ENCODE peak calls at places on chromosomes 3 and 15, in five cellular contexts. One of them, this sample, is unnamed.

GRCh38 chr3:151379083-151379734 is 5.3 kb downstream of the P2RY12 start:
- DNase-seq in cardiac muscle cell: peak; percentile 46
- DNase-seq in IMR-90: no peak
- DNase-seq in aorta: no peak
- DNase-seq in H7: no peak
- DNase-seq in this sample: peak; percentile 23

GRCh38 chr3:172038823-172039222 is 555 bp upstream of the FNDC3B start:
- DNase-seq in aorta: no peak
- DNase-seq in IMR-90: peak; percentile 49
- DNase-seq in H7: no peak
- DNase-seq in cardiac muscle cell: no peak
- DNase-seq in this sample: peak; percentile 76

GRCh38 chr3:171535133-171535532 is 74.9 kb upstream of the TNIK start:
- DNase-seq in cardiac muscle cell: no peak
- DNase-seq in IMR-90: no peak
- DNase-seq in aorta: no peak
- DNase-seq in H7: no peak
- DNase-seq in this sample: no peak

GRCh38 chr3:138271189-138271794 is 58.4 kb downstream of the NME9 start:
- DNase-seq in cardiac muscle cell: no peak
- DNase-seq in IMR-90: no peak
- DNase-seq in aorta: no peak
- DNase-seq in H7: no peak
- DNase-seq in this sample: no peak

GRCh38 chr15:31434418-31435255 is 108.0 kb downstream of the KLF13 start:
- DNase-seq in cardiac muscle cell: no peak
- DNase-seq in aorta: peak; percentile 77
- DNase-seq in H7: no peak
- DNase-seq in IMR-90: peak; percentile 93
- DNase-seq in this sample: peak; percentile 63

GRCh38 chr3:23611737-23612295 is 193.9 kb upstream of the UBE2E1 start:
- DNase-seq in aorta: peak; percentile 89
- DNase-seq in cardiac muscle cell: peak; percentile 81
- DNase-seq in H7: no peak
- DNase-seq in IMR-90: peak; percentile 80
- DNase-seq in this sample: peak; percentile 55

GRCh38 chr15:69591905-69592508 is 139.4 kb downstream of the RPLP1 start:
- DNase-seq in aorta: no peak
- DNase-seq in IMR-90: no peak
- DNase-seq in cardiac muscle cell: no peak
- DNase-seq in H7: no peak
- DNase-seq in this sample: no peak

GRCh38 chr15:77838061-77838460 is 205.3 kb upstream of the LINGO1 start:
- DNase-seq in IMR-90: no peak
- DNase-seq in H7: no peak
- DNase-seq in cardiac muscle cell: no peak
- DNase-seq in aorta: peak; percentile 71
- DNase-seq in this sample: no peak

GRCh38 chr15:82305621-82306048 is 43.0 kb downstream of the SAXO2 start:
- DNase-seq in IMR-90: no peak
- DNase-seq in H7: no peak
- DNase-seq in cardiac muscle cell: no peak
- DNase-seq in aorta: peak; percentile 66
- DNase-seq in this sample: no peak

GRCh38 chr3:192417012-192417411 is 310.3 kb downstream of the FGF12 start:
- DNase-seq in aorta: no peak
- DNase-seq in cardiac muscle cell: no peak
- DNase-seq in H7: no peak
- DNase-seq in IMR-90: no peak
- DNase-seq in this sample: no peak

GRCh38 chr3:192409203-192409837 is 318.0 kb downstream of the FGF12 start:
- DNase-seq in IMR-90: no peak
- DNase-seq in cardiac muscle cell: peak; percentile 52
- DNase-seq in H7: peak; percentile 80
- DNase-seq in aorta: peak; percentile 77
- DNase-seq in this sample: no peak

GRCh38 chr3:192409838-192410683 is 317.3 kb downstream of the FGF12 start:
- DNase-seq in H7: peak; percentile 57
- DNase-seq in IMR-90: no peak
- DNase-seq in aorta: peak; percentile 77
- DNase-seq in cardiac muscle cell: peak; percentile 38
- DNase-seq in this sample: no peak

GRCh38 chr3:192410684-192410960 is 316.7 kb downstream of the FGF12 start:
- DNase-seq in H7: no peak
- DNase-seq in aorta: no peak
- DNase-seq in IMR-90: no peak
- DNase-seq in cardiac muscle cell: no peak
- DNase-seq in this sample: no peak

DNA sequence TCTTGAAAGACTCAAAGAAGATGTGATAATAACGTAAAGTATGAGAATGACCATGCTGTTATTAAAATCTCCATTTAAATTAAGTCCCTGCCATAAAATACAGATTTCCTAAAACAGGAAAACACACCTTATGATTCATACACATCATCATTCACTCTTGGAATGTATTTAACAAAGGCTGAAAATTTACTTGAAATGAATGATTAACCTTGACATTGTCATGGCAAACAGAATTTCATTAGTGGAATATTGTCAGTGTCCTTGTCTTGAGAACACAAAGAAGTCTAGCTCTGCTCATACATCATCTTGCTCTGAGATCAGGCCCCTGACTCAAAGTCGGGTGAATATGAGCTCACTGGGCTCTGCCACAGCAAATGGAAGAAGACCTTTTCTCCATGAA is 313.9 kb downstream of the FGF12 start:
- DNase-seq in cardiac muscle cell: no peak
- DNase-seq in H7: no peak
- DNase-seq in IMR-90: no peak
- DNase-seq in aorta: no peak
- DNase-seq in this sample: no peak
- H3K4me3 ChIP-seq in cardiac muscle cell: no peak overlapping the region
- H3K4me3 ChIP-seq in H7: no peak overlapping the region
- H3K4me3 ChIP-seq in IMR-90: no peak overlapping the region
- H3K4me3 ChIP-seq in aorta: no peak overlapping the region
- H3K4me3 ChIP-seq in this sample: no peak overlapping the region

DNA sequence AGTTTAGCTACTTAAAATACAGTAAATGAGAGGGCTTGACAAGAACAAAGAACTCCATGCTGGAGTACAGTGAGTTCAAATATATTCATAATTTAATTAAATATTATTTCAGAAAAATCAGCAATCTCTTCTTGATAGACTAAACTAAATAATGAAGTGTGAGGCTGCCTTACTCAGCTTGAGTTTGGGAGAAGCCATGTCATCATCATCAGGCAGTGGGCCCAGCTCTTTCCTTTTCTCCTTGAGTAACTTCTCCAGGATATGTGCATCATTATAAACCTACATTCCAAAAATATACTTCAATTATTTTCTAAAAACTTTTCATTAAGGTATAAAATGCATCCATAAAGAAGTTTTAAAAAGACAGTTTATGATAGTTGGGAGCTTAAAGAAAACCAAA is 70.5 kb downstream of the PBRM1 start:
- DNase-seq in aorta: no peak
- DNase-seq in H7: no peak
- DNase-seq in IMR-90: peak; percentile 63
- DNase-seq in cardiac muscle cell: no peak
- DNase-seq in this sample: no peak
- H3K36me3 ChIP-seq in aorta: peaks cover 5% of the 10 kb centered on the region
- H3K36me3 ChIP-seq in H7: peaks cover 5% of the 10 kb centered on the region
- H3K36me3 ChIP-seq in IMR-90: peaks cover 29% of the 10 kb centered on the region
- H3K36me3 ChIP-seq in cardiac muscle cell: peaks cover 42% of the 10 kb centered on the region
- H3K36me3 ChIP-seq in this sample: peaks cover 93% of the 10 kb centered on the region

GRCh38 chr3:189122526-189123205 is 49.1 kb upstream of the TPRG1 start:
- DNase-seq in IMR-90: no peak
- DNase-seq in aorta: no peak
- DNase-seq in H7: no peak
- DNase-seq in cardiac muscle cell: no peak
- DNase-seq in this sample: no peak
- H3K4me3 ChIP-seq in IMR-90: no peak overlapping the region
- H3K4me3 ChIP-seq in aorta: no peak overlapping the region
- H3K4me3 ChIP-seq in H7: no peak overlapping the region
- H3K4me3 ChIP-seq in cardiac muscle cell: no peak overlapping the region
- H3K4me3 ChIP-seq in this sample: peak overlapping the region; percentile 75

GRCh38 chr3:11201246-11202024 is 47.1 kb downstream of the HRH1 start:
- DNase-seq in cardiac muscle cell: no peak
- DNase-seq in H7: no peak
- DNase-seq in IMR-90: no peak
- DNase-seq in aorta: peak; percentile 78
- DNase-seq in this sample: no peak

GRCh38 chr3:11198070-11198469 is 43.8 kb downstream of the HRH1 start:
- DNase-seq in cardiac muscle cell: no peak
- DNase-seq in H7: no peak
- DNase-seq in IMR-90: no peak
- DNase-seq in aorta: peak; percentile 63
- DNase-seq in this sample: no peak

GRCh38 chr3:11199902-11200678 is 45.8 kb downstream of the HRH1 start:
- DNase-seq in IMR-90: peak; percentile 42
- DNase-seq in aorta: no peak
- DNase-seq in H7: no peak
- DNase-seq in cardiac muscle cell: no peak
- DNase-seq in this sample: no peak

GRCh38 chr3:11198495-11198894 is 44.2 kb downstream of the HRH1 start:
- DNase-seq in H7: no peak
- DNase-seq in aorta: peak; percentile 34
- DNase-seq in IMR-90: no peak
- DNase-seq in cardiac muscle cell: no peak
- DNase-seq in this sample: no peak

DNA sequence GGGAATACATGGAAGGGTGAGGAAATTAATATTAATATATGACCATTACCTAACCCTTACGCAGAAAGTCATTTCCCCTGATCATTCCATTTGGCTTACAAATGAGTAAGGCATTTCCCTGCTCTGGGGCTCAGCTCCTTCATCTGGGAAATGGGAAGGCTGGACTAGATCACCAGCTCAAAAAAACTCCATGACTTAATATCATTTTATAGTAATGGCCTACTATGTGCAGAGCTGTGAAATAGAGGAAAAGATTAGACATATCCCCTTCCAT is 46.3 kb downstream of the HRH1 start:
- DNase-seq in H7: no peak
- DNase-seq in IMR-90: peak; percentile 33
- DNase-seq in aorta: no peak
- DNase-seq in cardiac muscle cell: no peak
- DNase-seq in this sample: no peak
- H3K36me3 ChIP-seq in H7: no peaks in the 10 kb centered on the region
- H3K36me3 ChIP-seq in IMR-90: no peaks in the 10 kb centered on the region
- H3K36me3 ChIP-seq in aorta: no peaks in the 10 kb centered on the region
- H3K36me3 ChIP-seq in cardiac muscle cell: no peaks in the 10 kb centered on the region
- H3K36me3 ChIP-seq in this sample: no peaks in the 10 kb centered on the region

DNA sequence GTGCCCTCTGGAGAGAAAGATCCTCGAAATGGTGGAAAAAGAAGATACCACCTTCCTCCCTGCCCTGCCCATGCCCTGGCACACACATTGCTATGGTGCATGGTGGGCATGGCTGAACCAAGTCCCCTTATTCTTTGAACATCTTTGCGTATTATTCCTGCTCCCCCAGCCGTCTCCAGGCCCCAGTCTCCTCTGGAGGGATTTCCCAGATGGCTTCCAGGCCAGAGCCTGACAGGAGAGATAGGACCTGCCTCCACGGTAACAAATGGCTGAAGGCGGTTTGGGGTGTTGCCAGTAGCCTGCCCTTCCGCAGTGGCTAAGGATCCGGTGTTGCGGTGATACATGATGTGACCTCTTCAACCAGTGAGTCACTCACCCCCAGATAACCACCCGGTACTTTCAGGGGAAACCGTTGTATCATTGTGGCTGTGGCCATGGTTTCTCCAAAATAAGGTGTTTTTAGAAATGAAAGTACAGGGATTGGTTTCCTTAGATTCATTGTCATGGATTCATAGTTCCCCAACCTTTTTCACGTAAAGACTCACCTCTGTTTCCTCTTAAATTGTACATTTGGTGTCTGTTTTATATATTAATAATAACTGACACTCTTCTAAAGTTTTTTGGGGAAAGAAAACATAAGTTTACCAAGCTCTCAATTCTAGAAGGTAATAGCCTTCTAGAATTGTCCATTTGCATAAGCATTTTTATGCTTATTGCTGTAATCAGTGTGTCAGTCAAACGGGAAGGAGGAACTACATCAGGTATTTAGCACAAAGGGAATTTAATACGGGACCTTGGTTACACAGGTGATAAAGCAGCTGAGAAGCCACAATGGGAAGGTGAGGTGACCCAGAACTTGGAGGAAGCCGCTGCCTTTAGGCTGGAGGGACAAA is 25.9 kb downstream of the SMAD3 start:
- DNase-seq in H7: no peak
- DNase-seq in aorta: no peak
- DNase-seq in cardiac muscle cell: peak; percentile 79
- DNase-seq in IMR-90: peak; percentile 99
- DNase-seq in this sample: peak; percentile 59
- H3K4me3 ChIP-seq in H7: no peak overlapping the region
- H3K4me3 ChIP-seq in aorta: no peak overlapping the region
- H3K4me3 ChIP-seq in cardiac muscle cell: no peak overlapping the region
- H3K4me3 ChIP-seq in IMR-90: no peak overlapping the region
- H3K4me3 ChIP-seq in this sample: no peak overlapping the region

GRCh38 chr15:88634449-88634848 is 4.4 kb upstream of the ISG20 start:
- DNase-seq in cardiac muscle cell: no peak
- DNase-seq in H7: no peak
- DNase-seq in IMR-90: no peak
- DNase-seq in aorta: no peak
- DNase-seq in this sample: no peak

GRCh38 chr15:88630141-88630721 is 8.6 kb upstream of the ISG20 start:
- DNase-seq in cardiac muscle cell: no peak
- DNase-seq in IMR-90: no peak
- DNase-seq in H7: no peak
- DNase-seq in aorta: peak; percentile 80
- DNase-seq in this sample: no peak

GRCh38 chr15:88629071-88629470 is 7.9 kb downstream of the AEN start:
- DNase-seq in IMR-90: no peak
- DNase-seq in cardiac muscle cell: no peak
- DNase-seq in aorta: peak; percentile 71
- DNase-seq in H7: no peak
- DNase-seq in this sample: no peak

GRCh38 chr15:88630798-88631463 is 7.9 kb upstream of the ISG20 start:
- DNase-seq in H7: no peak
- DNase-seq in IMR-90: no peak
- DNase-seq in aorta: peak; percentile 32
- DNase-seq in cardiac muscle cell: no peak
- DNase-seq in this sample: no peak

DNA sequence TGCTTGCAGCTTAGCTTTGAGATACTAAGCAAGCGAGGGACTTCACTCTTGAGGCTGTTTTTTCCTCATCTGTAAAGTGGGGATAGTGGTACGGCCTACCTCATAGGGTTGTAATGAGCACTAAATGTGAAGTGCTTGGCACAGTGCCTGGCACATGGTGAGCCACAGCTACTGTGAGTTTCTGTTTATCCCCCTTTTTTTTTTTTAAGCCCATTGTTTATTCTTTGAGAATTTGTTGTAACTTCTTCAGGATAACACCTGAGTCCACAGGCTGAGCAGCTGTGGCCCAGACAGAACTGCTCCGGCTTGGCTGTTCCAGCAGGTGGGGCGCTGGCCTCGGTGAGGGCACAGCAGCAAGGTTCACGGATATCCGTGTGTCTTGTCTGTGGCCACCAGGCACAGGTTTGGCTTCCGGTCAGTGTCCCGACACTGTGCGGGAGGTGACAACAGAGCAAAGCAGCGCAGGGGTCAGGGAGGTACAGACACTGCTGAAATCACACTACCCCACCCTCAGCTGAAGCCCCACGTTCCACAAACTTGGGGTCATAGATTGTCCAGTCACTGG is 7.3 kb upstream of the ISG20 start:
- DNase-seq in H7: no peak
- DNase-seq in IMR-90: no peak
- DNase-seq in cardiac muscle cell: no peak
- DNase-seq in aorta: peak; percentile 66
- DNase-seq in this sample: no peak
- H3K36me3 ChIP-seq in H7: peaks cover 55% of the 10 kb centered on the region
- H3K36me3 ChIP-seq in IMR-90: peaks cover 61% of the 10 kb centered on the region
- H3K36me3 ChIP-seq in cardiac muscle cell: peaks cover 15% of the 10 kb centered on the region
- H3K36me3 ChIP-seq in aorta: no peaks in the 10 kb centered on the region
- H3K36me3 ChIP-seq in this sample: peaks cover 91% of the 10 kb centered on the region

GRCh38 chr15:89332446-89332845 is 2.2 kb downstream of the POLG start:
- DNase-seq in IMR-90: peak; percentile 10
- DNase-seq in cardiac muscle cell: peak; percentile 32
- DNase-seq in H7: peak; percentile 92
- DNase-seq in aorta: peak; percentile 46
- DNase-seq in this sample: peak; percentile 59
- H3K4me3 ChIP-seq in IMR-90: no peak overlapping the region
- H3K4me3 ChIP-seq in cardiac muscle cell: no peak overlapping the region
- H3K4me3 ChIP-seq in H7: no peak overlapping the region
- H3K4me3 ChIP-seq in aorta: no peak overlapping the region
- H3K4me3 ChIP-seq in this sample: peak overlapping the region; percentile 89